ENCODE peak calls at places on chromosome 19, in eight cellular contexts. P, T, L, Y, Q, G, K and N are unnamed samples.
A peak's percentile ranks its signal among the peaks of the same experiment; 100 is the strongest.

GRCh38 chr19:17938092-17938845 is 5.5 kb downstream of the CCDC124 start:
- DNase-seq in G (peak; percentile 81), Y (peak; percentile 76), P (peak; percentile 88), L (peak; percentile 90), K (peak; percentile 70), T (peak; percentile 79), Q (peak; percentile 84), N (peak; percentile 94)

GRCh38 chr19:38921420-38922274 is 8.9 kb downstream of the SARS2 start:
- DNase-seq in T (no peak), G (no peak), K (no peak), Y (no peak), Q (no peak), P (no peak), L (no peak), N (peak; percentile 66)

GRCh38 chr19:29672933-29673336 is 7.7 kb downstream of the PLEKHF1 start:
- DNase-seq in P (peak; percentile 61), Y (peak; percentile 82), L (peak; percentile 88), K (no peak), Q (no peak), T (no peak), G (peak; percentile 88), N (peak; percentile 94)

GRCh38 chr19:16938211-16938610 is 49.4 kb downstream of the F2RL3 start:
- DNase-seq in P (no peak), G (no peak), Y (no peak), T (no peak), K (no peak), L (no peak), Q (no peak), N (peak; percentile 22)

GRCh38 chr19:17687857-17688784 is at the start of gene UNC13A:
- DNase-seq in Q (peak; percentile 51), Y (peak; percentile 31), P (peak; percentile 59), T (no peak), K (no peak), L (peak; percentile 52), G (peak; percentile 52), N (peak; percentile 75)

GRCh38 chr19:10389863-10390262 is 9.5 kb upstream of the TYK2 start:
- DNase-seq in L (no peak), Q (no peak), K (no peak), G (no peak), P (no peak), T (no peak), Y (no peak), N (no peak)

GRCh38 chr19:31146546-31147183 is 202.6 kb downstream of the TSHZ3 start:
- DNase-seq in L (no peak), P (no peak), G (no peak), Q (no peak), T (no peak), Y (no peak), K (no peak), N (no peak)

GRCh38 chr19:43464089-43464775 is 1.2 kb downstream of the LYPD3 start:
- DNase-seq in T (peak; percentile 90), P (peak; percentile 81), Y (no peak), K (peak; percentile 81), L (no peak), G (no peak), Q (peak; percentile 85), N (peak; percentile 93)

GRCh38 chr19:35446194-35446593 is 1.9 kb upstream of the FFAR2 start:
- DNase-seq in Y (peak; percentile 41), Q (no peak), G (peak; percentile 54), T (no peak), P (no peak), K (no peak), L (no peak), N (no peak)

GRCh38 chr19:30856786-30857185 is 484.6 kb downstream of the ZNF536 start:
- DNase-seq in L (no peak), Y (no peak), Q (no peak), K (no peak), G (no peak), T (no peak), P (no peak), N (no peak)

GRCh38 chr19:46470376-46470775 is 987 bp downstream of the PNMA8A start:
- DNase-seq in K (no peak), Y (no peak), L (no peak), T (no peak), P (no peak), G (no peak), Q (no peak), N (no peak)

GRCh38 chr19:46471116-46471733 is at the start of gene PNMA8A:
- DNase-seq in G (no peak), T (peak; percentile 74), L (no peak), K (peak; percentile 68), Q (peak; percentile 62), Y (no peak), P (peak; percentile 79), N (peak; percentile 74)

GRCh38 chr19:46461537-46461936 is 9.8 kb downstream of the PNMA8A start:
- DNase-seq in Q (no peak), T (no peak), L (no peak), G (no peak), Y (no peak), P (no peak), K (no peak), N (no peak)

GRCh38 chr19:46469541-46470185 is 1.7 kb downstream of the PNMA8A start:
- DNase-seq in P (no peak), T (no peak), G (no peak), Q (no peak), Y (no peak), L (no peak), K (no peak), N (no peak)

DNA sequence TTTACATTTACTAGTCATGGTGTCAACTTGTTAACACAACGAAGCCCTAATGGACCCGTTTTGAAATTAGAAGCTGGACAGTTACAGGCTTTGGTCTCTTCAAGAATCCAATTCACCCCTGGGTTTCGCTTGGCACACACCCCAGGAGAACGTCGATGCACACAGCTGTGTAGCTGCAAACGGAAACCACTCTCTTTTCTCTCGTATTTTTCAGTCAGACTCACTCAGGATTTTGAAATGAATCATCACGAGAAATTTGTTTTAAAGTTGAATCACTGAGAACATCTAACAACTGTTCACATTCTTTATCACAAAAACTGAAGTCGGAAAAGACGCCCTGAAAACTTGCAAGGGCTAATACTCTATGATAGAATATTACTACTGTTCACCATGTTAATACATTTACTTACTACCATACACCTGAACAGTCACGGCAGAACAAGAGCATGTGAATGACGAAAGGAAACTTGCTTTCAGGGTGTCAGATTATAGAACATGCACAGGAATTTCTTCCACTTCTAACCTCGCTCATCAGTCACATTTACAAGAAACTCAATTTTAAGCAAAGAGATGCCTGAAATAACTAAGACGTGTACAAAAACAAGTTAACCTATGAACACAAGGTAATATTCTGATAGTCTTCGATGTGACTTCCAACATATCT is 4.7 kb downstream of the PNMA8A start:
- DNase-seq in Q (no peak), P (peak; percentile 75), Y (no peak), T (no peak), K (peak; percentile 38), L (no peak), G (no peak), N (no peak)
- H3K27ac ChIP-seq in Q (no peak overlapping the region), P (no peak overlapping the region), Y (no peak overlapping the region), T (no peak overlapping the region), K (peak overlapping the region; percentile 39), L (no peak overlapping the region), G (no peak overlapping the region), N (no peak overlapping the region)

GRCh38 chr19:12884926-12885748 is 1.9 kb downstream of the KLF1 start:
- DNase-seq in P (peak; percentile 80), Y (peak; percentile 81), G (peak; percentile 84), K (no peak), L (peak; percentile 89), Q (peak; percentile 94), T (peak; percentile 81), N (peak; percentile 96)

GRCh38 chr19:12884627-12884925 is 2.4 kb downstream of the KLF1 start:
- DNase-seq in Q (no peak), T (no peak), Y (no peak), P (no peak), G (no peak), K (no peak), L (no peak), N (no peak)

GRCh38 chr19:12885749-12886706 is 973 bp downstream of the KLF1 start:
- DNase-seq in L (no peak), K (no peak), Q (no peak), P (no peak), Y (no peak), T (no peak), G (no peak), N (no peak)

GRCh38 chr19:12882589-12882988 is 1.3 kb upstream of the DNASE2 start:
- DNase-seq in Q (no peak), K (no peak), Y (no peak), P (no peak), T (no peak), G (no peak), L (no peak), N (no peak)

DNA sequence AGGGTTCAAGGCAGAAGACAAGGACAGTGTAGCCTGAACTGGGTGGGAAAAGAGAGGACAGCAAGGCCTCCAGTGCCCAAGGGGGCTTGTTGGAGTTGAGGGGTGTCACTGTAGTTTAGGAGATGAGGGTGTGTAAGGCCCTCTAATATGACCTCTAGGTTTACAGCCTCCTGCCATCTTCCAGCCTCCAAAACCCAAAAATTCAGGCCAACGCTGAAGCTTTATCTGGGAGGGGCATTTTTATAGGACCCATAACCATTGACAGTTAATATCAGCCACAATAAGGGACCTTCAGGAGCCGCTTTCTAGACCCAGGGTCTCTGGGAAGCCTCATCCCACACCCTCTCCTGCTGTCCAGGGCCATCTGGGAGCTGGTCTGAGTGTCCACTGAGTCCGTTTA is 2.8 kb downstream of the KLF1 start:
- DNase-seq in L (no peak), Q (no peak), Y (no peak), P (no peak), G (no peak), T (no peak), K (no peak), N (no peak)
- H3K4me3 ChIP-seq in L (no peak overlapping the region), Q (no peak overlapping the region), Y (peak overlapping the region; percentile 57), P (no peak overlapping the region), G (no peak overlapping the region), T (no peak overlapping the region), K (no peak overlapping the region), N (no peak overlapping the region)

DNA sequence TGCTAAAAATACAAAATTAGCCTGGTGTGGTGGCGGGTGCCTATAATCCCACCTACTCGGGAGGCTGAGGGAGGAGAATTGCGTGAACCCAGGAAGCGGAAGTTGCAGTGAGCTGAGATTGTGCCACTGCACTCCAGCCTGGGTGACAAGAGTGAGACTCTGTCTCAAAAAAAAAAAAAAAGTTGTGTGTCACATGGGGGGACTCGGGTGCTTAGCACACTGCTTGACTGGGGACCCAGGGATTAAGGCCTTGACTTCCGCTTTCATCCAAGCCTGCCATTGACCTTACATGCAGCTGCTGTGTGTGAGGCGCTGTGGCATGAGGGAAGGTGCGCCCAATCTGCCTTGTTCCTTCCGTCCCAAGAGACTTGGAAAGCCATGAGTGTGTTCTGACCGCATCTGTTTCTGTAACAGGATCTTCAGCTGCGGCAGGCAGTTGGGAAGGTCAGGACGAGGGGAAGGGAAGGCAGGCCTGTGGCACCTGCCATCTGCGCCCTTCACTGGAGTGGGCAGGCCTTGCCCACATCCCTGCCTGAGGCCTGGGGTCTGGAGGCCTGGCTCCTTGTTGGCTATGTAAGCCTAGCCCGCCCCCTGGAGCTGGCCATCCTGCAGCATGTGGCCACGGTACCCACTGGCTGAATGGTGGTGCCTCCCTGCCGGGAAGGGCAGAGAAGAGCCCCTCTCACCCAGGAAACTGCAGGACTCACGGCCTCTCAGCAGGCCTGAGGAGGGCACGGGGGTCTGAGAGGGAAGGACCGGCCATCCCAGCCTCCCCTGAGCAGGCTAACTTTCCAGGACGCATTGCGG is 23.0 kb downstream of the PPP1R37 start:
- DNase-seq in L (no peak), T (no peak), Q (no peak), Y (no peak), K (no peak), G (no peak), P (peak; percentile 73), N (no peak)
- H3K27ac ChIP-seq in L (no peak overlapping the region), T (no peak overlapping the region), Q (no peak overlapping the region), Y (no peak overlapping the region), K (no peak overlapping the region), G (no peak overlapping the region), P (peak overlapping the region; percentile 89), N (no peak overlapping the region)

GRCh38 chr19:8609210-8610040 is 1.1 kb downstream of the ADAMTS10 start:
- DNase-seq in G (no peak), Y (no peak), L (peak; percentile 61), Q (peak; percentile 75), K (peak; percentile 52), T (peak; percentile 81), P (peak; percentile 74), N (no peak)
- H3K4me3 ChIP-seq in G (peak overlapping the region; percentile 94), Y (peak overlapping the region; percentile 94), L (peak overlapping the region; percentile 97), Q (peak overlapping the region; percentile 66), K (peak overlapping the region; percentile 58), T (peak overlapping the region; percentile 56), P (peak overlapping the region; percentile 66), N (peak overlapping the region; percentile 44)